ENCODE peak calls at places on chromosomes 11 and 22, in ten cellular contexts. K is fibroblast of lung; P is effector memory CD4-positive, alpha-beta T cell; B is right atrium auricular region; N is suprapubic skin; G is small intestine; X is right cardiac atrium; T is ovary; D is aorta; E is kidney. J is an unnamed sample.

GRCh38 chr11:117724104-117724503 is 72.9 kb downstream of the DSCAML1 start:
- DNase-seq in E (no peak), B (no peak), K (no peak), G (no peak), P (no peak), T (no peak), N (no peak), X (no peak), D (no peak), J (no peak)

GRCh38 chr11:106091480-106092123 is 14.1 kb downstream of the AASDHPPT start:
- DNase-seq in X (no peak), B (no peak), K (peak; percentile 84), N (no peak), T (no peak), D (no peak), P (no peak), E (no peak), G (no peak), J (no peak)

GRCh38 chr11:17563248-17563647 is 16.2 kb downstream of the OTOG start:
- DNase-seq in D (peak; percentile 48), N (peak; percentile 45), E (peak; percentile 67), T (no peak), K (no peak), B (no peak), X (no peak), G (no peak), P (no peak), J (no peak)

GRCh38 chr11:63274776-63275175 is 31.4 kb upstream of the SLC22A25 start:
- DNase-seq in N (no peak), E (no peak), K (no peak), D (no peak), B (no peak), T (no peak), X (no peak), G (no peak), P (no peak), J (no peak)

GRCh38 chr11:75140269-75141138 is 10.4 kb upstream of the SLCO2B1 start:
- DNase-seq in T (peak; percentile 41), P (peak; percentile 50), D (peak; percentile 90), G (peak; percentile 61), B (no peak), E (no peak), K (peak; percentile 26), N (no peak), X (peak; percentile 88), J (peak; percentile 39)

GRCh38 chr11:126390418-126390817 is 34.9 kb downstream of the ST3GAL4 start:
- DNase-seq in D (no peak), N (no peak), G (no peak), P (no peak), B (no peak), E (no peak), X (no peak), K (no peak), T (no peak), J (no peak)

GRCh38 chr11:31295308-31295707 is 74.2 kb downstream of the DCDC1 start:
- DNase-seq in P (no peak), E (no peak), X (no peak), N (no peak), G (no peak), D (no peak), K (no peak), T (no peak), B (no peak), J (no peak)

GRCh38 chr22:46569848-46570695 is 32.7 kb upstream of the CELSR1 start:
- DNase-seq in N (no peak), D (peak; percentile 34), T (no peak), X (peak; percentile 19), E (peak; percentile 59), B (no peak), K (no peak), P (no peak), G (no peak), J (no peak)

GRCh38 chr22:45006873-45007246 is 2.9 kb downstream of the PHF21B start:
- DNase-seq in N (no peak), E (no peak), T (no peak), X (peak; percentile 84), G (no peak), P (no peak), B (no peak), D (no peak), K (no peak), J (no peak)

GRCh38 chr11:36997656-36998055 is 399.6 kb upstream of the RAG2 start:
- DNase-seq in N (no peak), G (no peak), D (no peak), P (no peak), E (no peak), X (no peak), K (no peak), B (no peak), T (no peak), J (no peak)

GRCh38 chr11:3163241-3163981 is 1.7 kb downstream of the OSBPL5 start:
- DNase-seq in P (no peak), K (no peak), T (no peak), X (peak; percentile 46), D (peak; percentile 55), N (no peak), G (no peak), E (peak; percentile 65), B (no peak), J (no peak)
- H3K4me1 ChIP-seq in P (peaks cover 18% of the 10 kb centered on the region), K (peaks cover 32% of the 10 kb centered on the region), T (peaks cover 23% of the 10 kb centered on the region), X (peaks cover 16% of the 10 kb centered on the region), D (no peaks in the 10 kb centered on the region), N (peaks cover 82% of the 10 kb centered on the region), G (no peaks in the 10 kb centered on the region), E (peaks cover 21% of the 10 kb centered on the region), B (no peaks in the 10 kb centered on the region), J (peaks cover 15% of the 10 kb centered on the region)

DNA sequence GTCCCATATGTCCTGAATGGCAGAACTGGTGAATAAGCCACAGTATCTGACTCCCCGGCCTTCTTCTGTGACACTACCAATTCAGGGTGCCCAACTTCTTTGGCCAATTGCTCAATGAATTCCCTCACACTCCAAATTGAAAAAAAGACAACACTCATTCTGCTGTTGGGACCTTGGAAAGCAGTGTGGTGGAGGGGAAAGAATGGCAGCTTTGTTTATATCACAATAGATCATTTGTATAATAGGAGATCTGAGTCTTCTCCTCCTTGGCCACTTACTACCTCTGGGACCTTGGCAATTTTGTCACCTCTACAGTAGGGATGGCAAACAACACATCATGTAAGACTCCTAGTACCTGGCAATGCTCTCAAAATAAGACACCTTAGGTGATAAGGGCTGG is 64.6 kb downstream of the OPCML start:
- DNase-seq in N (no peak), K (no peak), B (no peak), E (no peak), D (no peak), G (no peak), T (no peak), X (no peak), P (no peak), J (no peak)
- H3K9me3 ChIP-seq in N (no peaks in the 10 kb centered on the region), K (no peaks in the 10 kb centered on the region), B (no peaks in the 10 kb centered on the region), E (no peaks in the 10 kb centered on the region), D (peaks cover 2% of the 10 kb centered on the region), G (no peaks in the 10 kb centered on the region), T (no peaks in the 10 kb centered on the region), X (no peaks in the 10 kb centered on the region), P (no peaks in the 10 kb centered on the region), J (no peaks in the 10 kb centered on the region)

GRCh38 chr11:10095412-10096207 is 198.4 kb downstream of the SBF2 start:
- DNase-seq in D (no peak), B (no peak), G (no peak), P (no peak), E (no peak), X (no peak), N (no peak), T (no peak), K (no peak), J (no peak)

GRCh38 chr11:10087621-10088225 is 206.3 kb downstream of the SBF2 start:
- DNase-seq in B (no peak), X (no peak), D (no peak), G (no peak), E (no peak), K (no peak), P (no peak), N (no peak), T (no peak), J (no peak)

GRCh38 chr11:10096987-10097386 is 197.0 kb downstream of the SBF2 start:
- DNase-seq in N (no peak), T (no peak), E (no peak), D (no peak), B (no peak), K (no peak), G (no peak), P (no peak), X (no peak), J (no peak)

GRCh38 chr11:10091314-10092045 is 202.5 kb downstream of the SBF2 start:
- DNase-seq in T (no peak), K (no peak), E (no peak), D (no peak), X (no peak), G (no peak), B (no peak), N (no peak), P (no peak), J (no peak)

DNA sequence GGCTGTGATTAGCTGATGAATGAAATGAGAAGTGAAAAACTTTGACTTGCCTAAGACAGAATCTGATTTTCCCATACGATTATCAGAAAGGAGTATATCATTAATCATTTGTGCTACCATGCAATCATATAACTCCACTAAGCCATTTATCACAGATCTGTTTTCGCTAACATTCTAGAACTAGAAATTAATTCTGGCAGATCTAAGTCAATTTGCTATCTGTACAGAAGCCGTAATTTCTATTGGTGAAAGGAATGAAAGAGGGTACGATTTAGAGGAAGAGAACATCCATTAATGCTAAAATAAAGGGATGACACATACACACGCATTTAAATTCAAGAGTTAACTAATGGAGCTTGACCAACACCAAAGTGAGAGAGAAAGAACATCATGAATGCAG is 201.6 kb downstream of the SBF2 start:
- DNase-seq in X (no peak), B (no peak), N (no peak), T (no peak), P (no peak), G (no peak), E (no peak), K (no peak), D (no peak), J (no peak)
- H3K4me1 ChIP-seq in X (peaks cover 1% of the 10 kb centered on the region), B (no peaks in the 10 kb centered on the region), N (peaks cover 10% of the 10 kb centered on the region), T (peaks cover 3% of the 10 kb centered on the region), P (peaks cover 3% of the 10 kb centered on the region), G (no peaks in the 10 kb centered on the region), E (no peaks in the 10 kb centered on the region), K (no peaks in the 10 kb centered on the region), D (no peaks in the 10 kb centered on the region), J (no peaks in the 10 kb centered on the region)

GRCh38 chr22:47995718-47996117 is 1233.3 kb downstream of the TBC1D22A start:
- DNase-seq in X (no peak), T (no peak), D (no peak), K (no peak), N (no peak), G (no peak), B (no peak), E (no peak), P (no peak), J (no peak)

GRCh38 chr22:47994899-47995573 is 1232.6 kb downstream of the TBC1D22A start:
- DNase-seq in P (no peak), N (no peak), E (no peak), D (no peak), B (no peak), T (no peak), K (no peak), G (no peak), X (no peak), J (no peak)

GRCh38 chr22:47994045-47994444 is 1231.6 kb downstream of the TBC1D22A start:
- DNase-seq in E (no peak), D (no peak), K (no peak), P (no peak), B (no peak), X (no peak), N (no peak), G (no peak), T (no peak), J (no peak)

GRCh38 chr22:47987885-47988515 is 1225.5 kb downstream of the TBC1D22A start:
- DNase-seq in N (no peak), P (no peak), D (no peak), G (no peak), X (no peak), K (no peak), B (no peak), T (no peak), E (no peak), J (no peak)

GRCh38 chr22:47990486-47990885 is 1228.0 kb downstream of the TBC1D22A start:
- DNase-seq in D (no peak), E (no peak), P (no peak), N (no peak), T (no peak), X (no peak), B (no peak), G (no peak), K (no peak), J (no peak)
- H3K9me3 ChIP-seq in D (peaks cover 8% of the 10 kb centered on the region), E (peaks cover 4% of the 10 kb centered on the region), P (no peaks in the 10 kb centered on the region), N (peaks cover 11% of the 10 kb centered on the region), T (no peaks in the 10 kb centered on the region), X (peaks cover 1% of the 10 kb centered on the region), B (peaks cover 36% of the 10 kb centered on the region), G (no peaks in the 10 kb centered on the region), K (no peaks in the 10 kb centered on the region), J (peaks cover 21% of the 10 kb centered on the region)

J was measured in iPS DF 6.9.